ENCODE peak calls at places on chromosomes 16 and 17, in eight cellular contexts. H is right atrium auricular region, L is endothelial cell of umbilical vein, W is ovary, T is brain microvascular endothelial cell, Q is cardiac muscle cell, Z is psoas muscle, J is dorsolateral prefrontal cortex. Y is an unnamed sample. For H3K27me3, the result is how much of the 10 kb centered on the place peaks cover.

GRCh38 chr17:6797718-6798351 is 21.8 kb downstream of the FBXO39 start:
- DNase-seq in H (no peak), L (no peak), W (no peak), T (no peak), Q (no peak), Z (no peak), J (no peak), Y (peak)

GRCh38 chr16:9102379-9102778 is 10.9 kb downstream of the HAPSTR1 start:
- DNase-seq in H (no peak), L (no peak), W (no peak), T (peak), Q (peak), Z (no peak), J (no peak), Y (peak)

GRCh38 chr17:57968456-57968855 is 13.2 kb upstream of the CUEDC1 start:
- DNase-seq in H (no peak), L (no peak), W (no peak), T (no peak), Q (no peak), Z (no peak), J (no peak), Y (no peak)

GRCh38 chr17:16040710-16041251 is 41.2 kb downstream of the TTC19 start:
- DNase-seq in H (no peak), L (peak), W (peak), T (peak), Q (peak), Z (no peak), J (no peak), Y (peak)

GRCh38 chr16:4882633-4883285 is 35.5 kb downstream of the UBN1 start:
- DNase-seq in H (no peak), L (no peak), W (no peak), T (peak), Q (peak), Z (peak), J (no peak), Y (peak)

GRCh38 chr16:57045694-57046381 is 46.5 kb upstream of the CPNE2 start:
- DNase-seq in H (peak), L (peak), W (peak), T (peak), Q (peak), Z (peak), J (peak), Y (no peak)

GRCh38 chr16:75532142-75532765 is 3.7 kb downstream of the CHST5 start:
- DNase-seq in H (no peak), L (no peak), W (no peak), T (no peak), Q (no peak), Z (no peak), J (no peak), Y (no peak)

GRCh38 chr16:75053791-75054555 is 55.1 kb downstream of the ZNRF1 start:
- DNase-seq in H (peak), L (peak), W (peak), T (no peak), Q (no peak), Z (peak), J (peak), Y (no peak)

GRCh38 chr16:50900391-50900942 is 158.6 kb downstream of the CYLD start:
- DNase-seq in H (no peak), L (no peak), W (no peak), T (no peak), Q (no peak), Z (no peak), J (no peak), Y (no peak)

GRCh38 chr17:21286066-21286770 is 1.7 kb downstream of the MAP2K3 start:
- DNase-seq in H (peak), L (peak), W (peak), T (peak), Q (peak), Z (peak), J (no peak), Y (peak)

GRCh38 chr16:67162439-67163163 is 1.9 kb upstream of the HSF4 start:
- DNase-seq in H (no peak), L (no peak), W (no peak), T (no peak), Q (peak), Z (peak), J (no peak), Y (no peak)
- H3K27me3 ChIP-seq in H (under half), L (under half), W (under half), T (under half), Q (half or more), Z (under half), J (under half), Y (under half)

GRCh38 chr17:4728124-4728523 is 3.1 kb upstream of the MED11 start:
- DNase-seq in H (no peak), L (no peak), W (no peak), T (no peak), Q (peak), Z (no peak), J (no peak), Y (no peak)

GRCh38 chr17:4738136-4739121 is 1.2 kb upstream of the ZMYND15 start:
- DNase-seq in H (no peak), L (no peak), W (no peak), T (no peak), Q (no peak), Z (no peak), J (no peak), Y (no peak)

GRCh38 chr17:4735825-4736651 is 3.6 kb upstream of the ZMYND15 start:
- DNase-seq in H (no peak), L (peak), W (no peak), T (no peak), Q (peak), Z (no peak), J (no peak), Y (no peak)

GRCh38 chr17:4734857-4735475 is 3.7 kb downstream of the MED11 start:
- DNase-seq in H (no peak), L (no peak), W (no peak), T (no peak), Q (no peak), Z (no peak), J (no peak), Y (no peak)

GRCh38 chr17:4733073-4733531 is 1.9 kb downstream of the MED11 start:
- DNase-seq in H (no peak), L (no peak), W (no peak), T (no peak), Q (no peak), Z (no peak), J (no peak), Y (no peak)
- TF ChIP-seq CTCF in H (no peak), L (no peak), W (no peak), T (peak), Q (no peak), Z (no peak), J (no peak), Y (no peak)

GRCh38 chr17:49993423-49994037 is 1.5 kb downstream of the DLX3 start:
- DNase-seq in H (no peak), L (no peak), W (peak), T (no peak), Q (peak), Z (no peak), J (no peak), Y (no peak)
- H3K27me3 ChIP-seq in H (under half), L (half or more), W (under half), T (half or more), Q (half or more), Z (half or more), J (half or more), Y (under half)

GRCh38 chr16:22018559-22018958 is 10.6 kb downstream of the MOSMO start:
- DNase-seq in H (no peak), L (no peak), W (no peak), T (no peak), Q (no peak), Z (no peak), J (no peak), Y (no peak)

GRCh38 chr16:22027633-22028032 is 19.7 kb downstream of the MOSMO start:
- DNase-seq in H (no peak), L (no peak), W (no peak), T (no peak), Q (no peak), Z (no peak), J (no peak), Y (no peak)

GRCh38 chr16:22022151-22022550 is 14.2 kb downstream of the MOSMO start:
- DNase-seq in H (no peak), L (no peak), W (no peak), T (no peak), Q (no peak), Z (no peak), J (no peak), Y (no peak)

GRCh38 chr16:22023505-22023904 is 15.6 kb downstream of the MOSMO start:
- DNase-seq in H (no peak), L (no peak), W (no peak), T (no peak), Q (no peak), Z (no peak), J (no peak), Y (no peak)
- TF ChIP-seq CTCF in H (no peak), L (no peak), W (no peak), T (no peak), Q (no peak), Z (no peak), J (no peak), Y (no peak)

GRCh38 chr17:34579979-34580684 is 750 bp downstream of the TMEM132E start:
- DNase-seq in H (no peak), L (peak), W (peak), T (no peak), Q (peak), Z (no peak), J (no peak), Y (no peak)

GRCh38 chr17:34581446-34582184 is 2.2 kb downstream of the TMEM132E start:
- DNase-seq in H (no peak), L (no peak), W (peak), T (no peak), Q (no peak), Z (no peak), J (no peak), Y (no peak)

GRCh38 chr17:34582185-34582900 is 3.0 kb downstream of the TMEM132E start:
- DNase-seq in H (no peak), L (no peak), W (no peak), T (no peak), Q (no peak), Z (no peak), J (no peak), Y (no peak)

GRCh38 chr17:34579017-34579946 is at the start of gene TMEM132E:
- DNase-seq in H (peak), L (peak), W (peak), T (no peak), Q (peak), Z (no peak), J (peak), Y (no peak)

GRCh38 chr17:34580685-34581445 is 1.5 kb downstream of the TMEM132E start:
- DNase-seq in H (no peak), L (no peak), W (peak), T (no peak), Q (no peak), Z (no peak), J (no peak), Y (no peak)
- H3K27me3 ChIP-seq in H (under half), L (half or more), W (under half), T (half or more), Q (half or more), Z (half or more), J (under half), Y (half or more)

Y was measured in BJ.